ENCODE peak calls at places on chromosome 5, in five cellular contexts. L is fibroblast of pulmonary artery, X is OCI-LY7, S is esophagus squamous epithelium, F is heart left ventricle. G is an unnamed sample.

GRCh38 chr5:98923961-98924360 is 4.8 kb downstream of the CHD1 start:
- DNase-seq in X (no peak), S (no peak), L (no peak), F (no peak), G (no peak)

GRCh38 chr5:112388739-112389138 is 30.3 kb downstream of the EPB41L4A start:
- DNase-seq in L (no peak), S (no peak), X (no peak), F (no peak), G (no peak)

GRCh38 chr5:137752873-137753226 is 1.3 kb downstream of the HNRNPA0 start:
- DNase-seq in X (peak), F (no peak), S (no peak), L (no peak), G (peak)

GRCh38 chr5:169716287-169716686 is 79.2 kb downstream of the DOCK2 start:
- DNase-seq in F (no peak), S (no peak), X (no peak), L (peak), G (peak)

GRCh38 chr5:115033861-115034260 is 135.8 kb downstream of the TRIM36 start:
- DNase-seq in S (no peak), L (no peak), X (no peak), F (no peak), G (no peak)

GRCh38 chr5:168693297-168693696 is 114.1 kb upstream of the PANK3 start:
- DNase-seq in F (no peak), X (no peak), S (no peak), L (no peak), G (no peak)

GRCh38 chr5:123599171-123599570 is 87.2 kb downstream of the CSNK1G3 start:
- DNase-seq in L (peak), F (no peak), X (no peak), S (no peak), G (peak)

GRCh38 chr5:180868960-180869359 is 7.9 kb upstream of the ZFP62 start:
- DNase-seq in S (no peak), X (peak), L (peak), F (peak), G (peak)

DNA sequence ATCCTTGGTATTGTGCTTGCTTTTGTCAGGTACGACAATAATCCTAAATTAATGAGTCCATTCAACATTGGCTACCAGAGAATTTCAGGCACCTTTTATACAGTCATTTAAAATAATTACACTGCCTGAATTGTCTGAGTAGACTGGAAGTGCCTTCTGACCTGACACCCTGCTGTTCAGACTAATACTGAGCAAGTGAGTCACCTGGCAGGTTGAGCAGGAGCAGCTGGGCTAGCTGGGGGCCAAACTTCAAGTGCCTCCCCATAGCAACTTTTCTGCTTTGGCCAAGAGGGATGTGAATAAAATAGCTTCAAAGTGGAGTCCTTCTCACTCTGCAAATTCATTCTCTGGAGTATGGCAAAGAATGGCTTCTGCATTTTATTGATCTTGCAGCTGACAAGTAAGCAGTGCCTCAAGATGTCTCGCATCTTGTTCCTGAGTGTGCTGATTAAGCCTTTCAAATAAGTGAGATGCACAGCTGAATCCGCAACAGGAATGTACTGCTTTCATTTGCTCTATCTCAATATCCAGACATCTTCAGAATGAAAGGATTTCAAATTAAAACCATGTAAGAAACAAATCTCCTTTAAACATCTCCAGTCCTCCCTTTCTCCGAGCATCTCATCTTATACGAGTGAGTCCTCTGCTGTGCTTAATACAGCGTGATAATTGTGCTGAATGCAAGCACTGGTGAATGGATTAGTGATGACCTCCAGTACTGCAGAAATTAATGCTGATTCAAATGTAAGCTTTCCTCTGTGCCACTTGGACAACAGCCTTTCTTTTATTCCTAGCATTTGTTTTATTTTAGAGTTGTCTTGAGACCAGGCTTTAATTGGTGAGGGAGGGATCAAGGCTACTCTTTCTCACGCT is 271.2 kb downstream of the EDIL3 start:
- DNase-seq in F (no peak), X (no peak), L (no peak), S (no peak), G (peak)
- H3K4me3 ChIP-seq in F (no peak), X (no peak), L (no peak), S (no peak), G (no peak)

DNA sequence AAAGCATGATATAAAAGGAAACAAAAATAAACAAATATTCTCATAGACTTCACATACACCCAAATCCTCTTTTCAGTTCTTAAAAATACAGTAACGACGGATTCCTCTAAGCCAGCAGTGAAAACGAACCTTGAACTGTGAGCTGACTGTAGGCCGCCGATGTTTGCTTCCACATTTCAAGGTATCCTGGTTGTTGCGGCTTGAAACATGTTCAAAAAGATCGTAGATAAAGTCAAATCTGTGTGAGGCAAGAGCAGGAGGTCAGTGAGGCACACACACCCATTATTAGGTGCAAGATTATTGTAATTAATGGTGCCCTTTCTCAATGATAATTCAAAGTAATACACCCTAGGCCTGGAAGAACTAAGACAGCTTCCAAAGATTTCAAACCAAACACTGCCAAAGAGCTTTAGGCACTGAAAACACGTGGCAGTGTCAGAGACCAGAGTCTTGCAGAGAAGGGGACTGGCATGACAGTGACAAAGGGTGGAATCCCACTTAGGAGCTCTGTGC is 141.2 kb upstream of the RETREG1 start:
- DNase-seq in S (no peak), F (no peak), L (no peak), X (no peak), G (no peak)
- TF ChIP-seq CTCF in S (no peak), F (no peak), L (no peak), X (no peak), G (no peak)

GRCh38 chr5:81786509-81786908 is 35.6 kb upstream of the SSBP2 start:
- DNase-seq in F (no peak), S (no peak), X (no peak), L (no peak), G (no peak)

GRCh38 chr5:81787843-81788242 is 36.9 kb upstream of the SSBP2 start:
- DNase-seq in F (no peak), S (no peak), L (peak), X (peak), G (peak)

GRCh38 chr5:81785311-81785710 is 34.4 kb upstream of the SSBP2 start:
- DNase-seq in X (no peak), S (no peak), F (no peak), L (no peak), G (no peak)

GRCh38 chr5:81789033-81789432 is 38.1 kb upstream of the SSBP2 start:
- DNase-seq in S (no peak), L (peak), X (no peak), F (no peak), G (peak)

GRCh38 chr5:81788271-81788670 is 37.4 kb upstream of the SSBP2 start:
- DNase-seq in L (no peak), X (no peak), S (no peak), F (no peak), G (no peak)
- H3K4me3 ChIP-seq in L (no peak), X (peak), S (no peak), F (peak), G (no peak)

DNA sequence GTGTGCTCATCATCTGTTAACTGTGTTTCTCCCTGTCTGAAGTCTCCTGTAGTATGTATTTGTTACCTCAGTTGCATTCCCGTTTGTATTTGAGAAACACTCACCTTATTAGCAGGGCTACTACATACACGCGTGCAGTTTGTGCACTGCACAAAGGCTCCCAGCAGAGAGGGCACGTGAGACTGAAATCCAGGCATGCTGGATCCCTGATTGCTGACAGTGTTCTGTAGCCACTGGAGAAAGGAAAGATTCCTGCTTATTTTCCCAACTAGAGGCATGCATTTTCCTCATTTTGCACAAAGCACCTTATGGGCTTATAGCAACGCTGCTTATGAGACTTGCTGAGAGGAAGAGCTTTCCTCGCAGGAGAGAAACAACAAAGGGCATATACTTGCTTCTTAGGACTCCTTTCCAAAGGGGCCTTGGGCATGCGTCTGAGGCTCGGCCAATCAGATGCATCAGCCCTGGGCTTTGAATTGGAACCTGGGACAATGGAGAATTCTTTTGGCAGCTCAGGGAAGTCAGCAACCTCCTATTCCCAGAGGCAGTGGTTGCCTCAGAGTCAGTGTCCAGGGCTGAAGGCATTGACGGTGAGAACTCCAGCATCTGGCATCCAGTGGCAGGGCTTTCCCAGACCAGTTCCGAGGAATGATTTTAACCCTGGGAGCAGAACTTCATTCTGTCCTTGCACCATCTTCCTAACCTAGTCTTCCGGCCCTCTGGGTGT is 9.9 kb upstream of the MEGF10 start:
- DNase-seq in X (no peak), F (no peak), L (no peak), S (no peak), G (peak)
- TF ChIP-seq CTCF in X (no peak), F (no peak), L (no peak), S (no peak), G (peak)

GRCh38 chr5:159777049-159777448 is 139.2 kb upstream of the ADRA1B start:
- DNase-seq in X (no peak), L (no peak), S (no peak), F (no peak), G (no peak)

GRCh38 chr5:159774476-159775031 is 141.7 kb upstream of the ADRA1B start:
- DNase-seq in S (no peak), X (no peak), F (no peak), L (no peak), G (no peak)

GRCh38 chr5:159773062-159773924 is 143.0 kb upstream of the ADRA1B start:
- DNase-seq in X (no peak), L (peak), F (peak), S (no peak), G (peak)

GRCh38 chr5:159775890-159776289 is 140.4 kb upstream of the ADRA1B start:
- DNase-seq in S (no peak), F (no peak), L (no peak), X (no peak), G (peak)

GRCh38 chr5:159772698-159773061 is 143.6 kb upstream of the ADRA1B start:
- DNase-seq in S (no peak), X (no peak), L (no peak), F (no peak), G (no peak)
- H3K4me3 ChIP-seq in S (no peak), X (no peak), L (peak), F (peak), G (no peak)

GRCh38 chr5:55920784-55921183 is 69.6 kb downstream of the IL31RA start:
- DNase-seq in L (peak), X (no peak), F (no peak), S (no peak), G (peak)
- TF ChIP-seq CTCF in L (peak), X (peak), F (no peak), S (no peak), G (peak)

DNA sequence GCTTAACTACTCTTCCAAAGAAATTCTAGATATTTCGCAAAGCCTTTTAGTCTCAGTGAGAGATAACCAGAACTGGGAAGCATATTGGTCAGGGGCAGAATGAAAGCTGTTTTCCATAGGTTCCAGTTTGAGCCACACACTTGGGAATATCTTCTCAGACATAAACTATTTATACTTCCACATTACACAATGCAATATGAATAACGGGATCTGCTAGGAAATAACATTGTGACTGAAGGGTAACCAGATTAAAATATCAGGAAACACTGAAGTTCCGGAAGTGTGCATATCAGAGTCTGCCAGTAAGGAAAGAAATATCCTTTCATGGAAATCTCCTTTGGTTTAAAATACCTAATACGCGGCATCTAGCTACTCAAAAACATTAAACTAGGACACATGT is 56.4 kb downstream of the ST8SIA4 start:
- DNase-seq in S (no peak), X (no peak), L (peak), F (no peak), G (peak)
- H3K4me3 ChIP-seq in S (no peak), X (no peak), L (no peak), F (peak), G (no peak)